ENCODE peak calls at places on chromosomes 11 and 22, in seven cellular contexts. One of them, this sample, is unnamed.

GRCh38 chr11:104614117-104614716 is 284.0 kb downstream of the CASP12 start:
- DNase-seq in HepG2: no peak
- DNase-seq in HCT116: no peak
- DNase-seq in K562: no peak
- DNase-seq in GM12878: no peak
- DNase-seq in H1: no peak
- DNase-seq in SK-N-SH: no peak
- DNase-seq in this sample: no peak

GRCh38 chr11:74819400-74819799 is 70.8 kb downstream of the RNF169 start:
- DNase-seq in HCT116: no peak
- DNase-seq in K562: no peak
- DNase-seq in H1: no peak
- DNase-seq in GM12878: no peak
- DNase-seq in SK-N-SH: no peak
- DNase-seq in HepG2: peak
- DNase-seq in this sample: no peak

GRCh38 chr11:35288817-35289541 is 130.4 kb downstream of the SLC1A2 start:
- DNase-seq in HepG2: no peak
- DNase-seq in K562: no peak
- DNase-seq in SK-N-SH: no peak
- DNase-seq in H1: no peak
- DNase-seq in HCT116: no peak
- DNase-seq in GM12878: no peak
- DNase-seq in this sample: no peak

GRCh38 chr22:17782621-17783020 is 8.4 kb upstream of the BID start:
- DNase-seq in HepG2: no peak
- DNase-seq in H1: no peak
- DNase-seq in GM12878: no peak
- DNase-seq in HCT116: no peak
- DNase-seq in SK-N-SH: no peak
- DNase-seq in K562: no peak
- DNase-seq in this sample: no peak

GRCh38 chr22:45007946-45008852 is 1.6 kb downstream of the PHF21B start:
- DNase-seq in HCT116: no peak
- DNase-seq in HepG2: no peak
- DNase-seq in GM12878: no peak
- DNase-seq in SK-N-SH: peak
- DNase-seq in H1: peak
- DNase-seq in K562: peak
- DNase-seq in this sample: no peak

GRCh38 chr11:112795142-112795815 is 165.9 kb upstream of the NCAM1 start:
- DNase-seq in HepG2: peak
- DNase-seq in K562: peak
- DNase-seq in GM12878: no peak
- DNase-seq in SK-N-SH: peak
- DNase-seq in H1: peak
- DNase-seq in HCT116: peak
- DNase-seq in this sample: peak

GRCh38 chr22:20919718-20920117 is 2.5 kb downstream of the CRKL start:
- DNase-seq in SK-N-SH: no peak
- DNase-seq in H1: no peak
- DNase-seq in GM12878: no peak
- DNase-seq in HepG2: no peak
- DNase-seq in K562: no peak
- DNase-seq in HCT116: no peak
- DNase-seq in this sample: no peak

GRCh38 chr11:81218440-81218839 is 1515.2 kb downstream of the FAM181B start:
- DNase-seq in H1: no peak
- DNase-seq in K562: no peak
- DNase-seq in GM12878: no peak
- DNase-seq in SK-N-SH: no peak
- DNase-seq in HCT116: no peak
- DNase-seq in HepG2: peak
- DNase-seq in this sample: no peak

GRCh38 chr11:94815705-94816344 is 47.7 kb downstream of the AMOTL1 start:
- DNase-seq in GM12878: no peak
- DNase-seq in K562: no peak
- DNase-seq in SK-N-SH: no peak
- DNase-seq in HepG2: no peak
- DNase-seq in H1: no peak
- DNase-seq in HCT116: peak
- DNase-seq in this sample: no peak

GRCh38 chr11:65065898-65066297 is 7.5 kb upstream of the NAALADL1 start:
- DNase-seq in HepG2: no peak
- DNase-seq in SK-N-SH: peak
- DNase-seq in K562: peak
- DNase-seq in GM12878: no peak
- DNase-seq in H1: no peak
- DNase-seq in HCT116: no peak
- DNase-seq in this sample: no peak

GRCh38 chr22:47303161-47303890 is 540.9 kb downstream of the TBC1D22A start:
- DNase-seq in H1: no peak
- DNase-seq in HCT116: no peak
- DNase-seq in K562: no peak
- DNase-seq in HepG2: no peak
- DNase-seq in GM12878: no peak
- DNase-seq in SK-N-SH: no peak
- DNase-seq in this sample: no peak

GRCh38 chr11:66864172-66864901 is 7.5 kb downstream of the LRFN4 start:
- DNase-seq in SK-N-SH: no peak
- DNase-seq in HCT116: no peak
- DNase-seq in GM12878: no peak
- DNase-seq in K562: no peak
- DNase-seq in HepG2: no peak
- DNase-seq in H1: no peak
- DNase-seq in this sample: no peak

GRCh38 chr11:131488208-131488607 is 117.8 kb downstream of the NTM start:
- DNase-seq in K562: no peak
- DNase-seq in HepG2: no peak
- DNase-seq in SK-N-SH: no peak
- DNase-seq in GM12878: no peak
- DNase-seq in HCT116: no peak
- DNase-seq in H1: no peak
- DNase-seq in this sample: no peak

GRCh38 chr11:78221396-78222315 is 32.9 kb downstream of the USP35 start:
- DNase-seq in K562: no peak
- DNase-seq in GM12878: no peak
- DNase-seq in HCT116: no peak
- DNase-seq in H1: peak
- DNase-seq in SK-N-SH: no peak
- DNase-seq in HepG2: no peak
- DNase-seq in this sample: no peak
- TF ChIP-seq JUND in K562: no peak
- TF ChIP-seq JUND in GM12878: no peak
- TF ChIP-seq JUND in HCT116: no peak
- TF ChIP-seq JUND in H1: no peak
- TF ChIP-seq JUND in SK-N-SH: no peak
- TF ChIP-seq JUND in HepG2: no peak
- TF ChIP-seq JUND in this sample: no peak

DNA sequence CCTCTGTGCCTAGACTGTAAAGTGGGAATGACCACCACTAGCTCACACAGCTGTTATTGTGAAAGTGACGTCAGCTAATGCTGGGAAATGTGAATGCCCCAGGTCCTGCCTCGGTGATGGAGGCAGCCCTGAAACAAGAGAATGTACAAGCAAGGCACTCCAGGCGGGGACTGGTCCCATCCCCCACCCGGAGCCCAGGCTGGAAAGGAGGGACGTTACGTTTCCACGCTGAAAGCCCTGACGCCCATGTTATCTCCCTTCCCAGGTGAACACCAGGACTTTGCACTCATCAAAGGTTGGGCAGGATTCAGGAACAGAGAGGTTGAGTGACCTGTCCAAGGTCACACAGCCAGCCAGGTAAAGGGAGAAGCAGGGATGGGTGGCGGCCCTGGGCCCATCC is 784 bp downstream of the SULT4A1 start:
- DNase-seq in HepG2: no peak
- DNase-seq in GM12878: no peak
- DNase-seq in SK-N-SH: peak
- DNase-seq in H1: no peak
- DNase-seq in HCT116: no peak
- DNase-seq in K562: no peak
- DNase-seq in this sample: no peak
- TF ChIP-seq JUND in HepG2: no peak
- TF ChIP-seq JUND in GM12878: no peak
- TF ChIP-seq JUND in SK-N-SH: no peak
- TF ChIP-seq JUND in H1: no peak
- TF ChIP-seq JUND in HCT116: no peak
- TF ChIP-seq JUND in K562: no peak
- TF ChIP-seq JUND in this sample: no peak

DNA sequence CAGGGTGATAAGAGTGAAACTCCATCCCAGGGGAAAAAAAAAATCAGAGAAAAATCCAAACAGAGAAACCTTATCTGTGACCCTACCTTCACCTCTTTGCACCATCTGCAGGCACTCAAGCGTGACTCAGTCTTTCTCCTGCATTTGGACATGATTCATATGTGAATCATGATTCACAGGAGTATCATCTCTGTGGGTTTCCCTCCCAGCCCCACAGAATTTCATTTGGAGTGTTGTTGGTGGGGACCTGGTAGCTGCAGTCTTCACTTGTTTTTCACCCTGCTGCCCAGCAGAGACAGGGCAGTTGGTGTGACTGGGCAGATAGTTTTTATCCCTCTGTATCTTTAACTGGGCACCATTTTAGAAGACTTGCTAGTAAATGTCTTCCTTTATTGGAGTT is 75.7 kb downstream of the DEPDC5 start:
- DNase-seq in GM12878: peak
- DNase-seq in H1: no peak
- DNase-seq in K562: peak
- DNase-seq in HepG2: peak
- DNase-seq in HCT116: peak
- DNase-seq in SK-N-SH: peak
- DNase-seq in this sample: no peak
- TF ChIP-seq JUND in GM12878: no peak
- TF ChIP-seq JUND in H1: no peak
- TF ChIP-seq JUND in K562: peak
- TF ChIP-seq JUND in HepG2: no peak
- TF ChIP-seq JUND in HCT116: peak
- TF ChIP-seq JUND in SK-N-SH: peak
- TF ChIP-seq JUND in this sample: no peak

GRCh38 chr11:73317373-73317772 is 9.3 kb downstream of the ARHGEF17 start:
- DNase-seq in SK-N-SH: no peak
- DNase-seq in HepG2: no peak
- DNase-seq in K562: no peak
- DNase-seq in H1: no peak
- DNase-seq in HCT116: no peak
- DNase-seq in GM12878: no peak
- DNase-seq in this sample: no peak
- TF ChIP-seq JUND in SK-N-SH: no peak
- TF ChIP-seq JUND in HepG2: no peak
- TF ChIP-seq JUND in K562: no peak
- TF ChIP-seq JUND in H1: no peak
- TF ChIP-seq JUND in HCT116: no peak
- TF ChIP-seq JUND in GM12878: no peak
- TF ChIP-seq JUND in this sample: no peak

GRCh38 chr22:21984793-21985192 is 2.2 kb upstream of the TOP3B start:
- DNase-seq in K562: peak
- DNase-seq in HCT116: peak
- DNase-seq in HepG2: no peak
- DNase-seq in GM12878: no peak
- DNase-seq in SK-N-SH: no peak
- DNase-seq in H1: peak
- DNase-seq in this sample: no peak
- TF ChIP-seq JUND in K562: peak
- TF ChIP-seq JUND in HCT116: no peak
- TF ChIP-seq JUND in HepG2: no peak
- TF ChIP-seq JUND in GM12878: no peak
- TF ChIP-seq JUND in SK-N-SH: no peak
- TF ChIP-seq JUND in H1: no peak
- TF ChIP-seq JUND in this sample: no peak

GRCh38 chr11:2091112-2091746 is 48.0 kb downstream of the IGF2 start:
- DNase-seq in HepG2: no peak
- DNase-seq in HCT116: no peak
- DNase-seq in GM12878: no peak
- DNase-seq in K562: no peak
- DNase-seq in H1: peak
- DNase-seq in SK-N-SH: no peak
- DNase-seq in this sample: no peak

GRCh38 chr11:2091786-2092463 is 47.3 kb downstream of the IGF2 start:
- DNase-seq in HepG2: no peak
- DNase-seq in H1: no peak
- DNase-seq in SK-N-SH: no peak
- DNase-seq in K562: no peak
- DNase-seq in HCT116: no peak
- DNase-seq in GM12878: no peak
- DNase-seq in this sample: no peak

GRCh38 chr11:2089536-2090165 is 49.5 kb downstream of the IGF2 start:
- DNase-seq in H1: peak
- DNase-seq in HCT116: peak
- DNase-seq in HepG2: peak
- DNase-seq in GM12878: no peak
- DNase-seq in K562: peak
- DNase-seq in SK-N-SH: peak
- DNase-seq in this sample: peak

GRCh38 chr11:2088746-2089535 is 50.2 kb downstream of the IGF2 start:
- DNase-seq in H1: peak
- DNase-seq in K562: peak
- DNase-seq in GM12878: no peak
- DNase-seq in HCT116: no peak
- DNase-seq in SK-N-SH: no peak
- DNase-seq in HepG2: peak
- DNase-seq in this sample: no peak

DNA sequence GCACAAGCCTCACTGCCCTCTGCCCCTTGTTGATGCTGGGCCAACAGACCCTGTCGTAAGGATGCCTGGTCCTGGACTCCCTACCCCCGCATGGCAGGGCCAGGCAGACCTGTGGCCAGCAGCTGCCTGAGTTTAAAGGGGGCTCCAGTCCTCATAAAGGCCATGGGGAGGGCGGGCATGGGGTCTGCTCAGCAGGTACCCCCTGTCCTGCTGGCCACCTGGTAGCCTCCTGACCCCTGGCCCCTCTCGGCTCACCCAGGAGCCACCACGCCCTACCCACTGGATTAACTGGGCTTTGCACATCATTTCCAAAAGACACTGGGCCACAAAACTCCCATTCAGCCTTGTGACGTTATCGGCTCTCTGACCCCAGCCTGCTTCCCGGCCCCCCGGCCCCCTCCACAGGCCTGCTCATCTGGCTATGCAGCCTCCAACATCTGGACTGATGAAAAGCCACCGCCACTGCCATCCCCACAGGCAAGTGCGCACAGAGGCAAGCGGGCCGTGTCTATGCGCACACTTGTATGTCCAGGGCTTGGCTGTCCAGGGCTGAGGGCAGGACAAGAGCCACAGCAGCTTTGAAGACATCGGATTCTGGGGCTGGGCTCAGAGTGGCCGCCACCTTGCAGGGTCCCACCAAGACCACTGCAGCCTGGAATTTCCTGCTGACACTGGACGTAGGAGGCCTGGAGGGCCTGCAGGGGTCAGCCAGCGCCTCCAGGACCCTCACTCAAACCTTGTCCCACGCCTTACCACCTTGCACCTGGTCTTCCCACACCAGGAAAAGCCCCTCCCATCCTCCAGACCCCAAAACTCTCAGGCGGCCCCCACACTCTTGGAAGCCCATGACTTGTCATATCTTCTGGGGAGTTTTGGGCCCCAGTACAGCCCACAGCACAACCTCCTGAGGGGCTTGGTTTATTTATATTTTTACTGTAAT is 48.7 kb downstream of the IGF2 start:
- DNase-seq in K562: no peak
- DNase-seq in GM12878: no peak
- DNase-seq in HepG2: no peak
- DNase-seq in HCT116: no peak
- DNase-seq in SK-N-SH: no peak
- DNase-seq in H1: peak
- DNase-seq in this sample: no peak
- TF ChIP-seq JUND in K562: no peak
- TF ChIP-seq JUND in GM12878: no peak
- TF ChIP-seq JUND in HepG2: no peak
- TF ChIP-seq JUND in HCT116: no peak
- TF ChIP-seq JUND in SK-N-SH: no peak
- TF ChIP-seq JUND in H1: no peak
- TF ChIP-seq JUND in this sample: no peak

This sample was measured in T47D.